ENCODE peak calls at places on chromosomes 16 and 17, in six cellular contexts. One of them, this sample, is unnamed.

GRCh38 chr16:4495766-4496165 is 19.6 kb downstream of the HMOX2 start:
- DNase-seq in breast epithelium: no peak
- DNase-seq in cardiac fibroblast: peak
- DNase-seq in esophagus squamous epithelium: no peak
- DNase-seq in tibial artery: no peak
- DNase-seq in ovary: no peak
- DNase-seq in this sample: no peak

GRCh38 chr17:11412653-11413052 is 171.6 kb downstream of the SHISA6 start:
- DNase-seq in breast epithelium: no peak
- DNase-seq in cardiac fibroblast: no peak
- DNase-seq in esophagus squamous epithelium: no peak
- DNase-seq in tibial artery: no peak
- DNase-seq in ovary: no peak
- DNase-seq in this sample: no peak

GRCh38 chr16:29963021-29963743 is 1.3 kb downstream of the TMEM219 start:
- DNase-seq in breast epithelium: no peak
- DNase-seq in cardiac fibroblast: no peak
- DNase-seq in esophagus squamous epithelium: no peak
- DNase-seq in tibial artery: no peak
- DNase-seq in ovary: peak
- DNase-seq in this sample: no peak

GRCh38 chr17:38464251-38464722 is 36.0 kb downstream of the ARHGAP23 start:
- DNase-seq in breast epithelium: no peak
- DNase-seq in cardiac fibroblast: peak
- DNase-seq in esophagus squamous epithelium: no peak
- DNase-seq in tibial artery: peak
- DNase-seq in ovary: no peak
- DNase-seq in this sample: peak

GRCh38 chr16:46789075-46789474 is 40.9 kb upstream of the MYLK3 start:
- DNase-seq in breast epithelium: no peak
- DNase-seq in cardiac fibroblast: no peak
- DNase-seq in esophagus squamous epithelium: no peak
- DNase-seq in tibial artery: no peak
- DNase-seq in ovary: no peak
- DNase-seq in this sample: no peak

GRCh38 chr17:33192961-33193911 is 99.9 kb downstream of the ASIC2 start:
- DNase-seq in breast epithelium: no peak
- DNase-seq in cardiac fibroblast: no peak
- DNase-seq in esophagus squamous epithelium: no peak
- DNase-seq in tibial artery: no peak
- DNase-seq in ovary: no peak
- DNase-seq in this sample: no peak

GRCh38 chr17:41976142-41976768 is 9.7 kb downstream of the CNP start:
- DNase-seq in breast epithelium: no peak
- DNase-seq in cardiac fibroblast: no peak
- DNase-seq in esophagus squamous epithelium: no peak
- DNase-seq in tibial artery: no peak
- DNase-seq in ovary: peak
- DNase-seq in this sample: no peak

GRCh38 chr16:11175850-11176341 is 80.1 kb downstream of the SOCS1 start:
- DNase-seq in breast epithelium: no peak
- DNase-seq in cardiac fibroblast: no peak
- DNase-seq in esophagus squamous epithelium: no peak
- DNase-seq in tibial artery: no peak
- DNase-seq in ovary: no peak
- DNase-seq in this sample: no peak

GRCh38 chr16:88355389-88356123 is 27.2 kb upstream of the ZNF469 start:
- DNase-seq in breast epithelium: no peak
- DNase-seq in cardiac fibroblast: no peak
- DNase-seq in esophagus squamous epithelium: no peak
- DNase-seq in tibial artery: no peak
- DNase-seq in ovary: no peak
- DNase-seq in this sample: peak

GRCh38 chr16:56898847-56899246 is 33.1 kb upstream of the HERPUD1 start:
- DNase-seq in breast epithelium: no peak
- DNase-seq in cardiac fibroblast: no peak
- DNase-seq in esophagus squamous epithelium: no peak
- DNase-seq in tibial artery: no peak
- DNase-seq in ovary: no peak
- DNase-seq in this sample: no peak

GRCh38 chr17:38727661-38728220 is 2.4 kb upstream of the CISD3 start:
- DNase-seq in breast epithelium: no peak
- DNase-seq in cardiac fibroblast: no peak
- DNase-seq in esophagus squamous epithelium: no peak
- DNase-seq in tibial artery: no peak
- DNase-seq in ovary: no peak
- DNase-seq in this sample: no peak

GRCh38 chr17:72342582-72343527 is 222.0 kb downstream of the SOX9 start:
- DNase-seq in breast epithelium: peak
- DNase-seq in cardiac fibroblast: peak
- DNase-seq in esophagus squamous epithelium: no peak
- DNase-seq in tibial artery: no peak
- DNase-seq in ovary: no peak
- DNase-seq in this sample: peak

GRCh38 chr16:75377971-75378386 is 55.3 kb downstream of the CFDP1 start:
- DNase-seq in breast epithelium: peak
- DNase-seq in cardiac fibroblast: peak
- DNase-seq in esophagus squamous epithelium: no peak
- DNase-seq in tibial artery: no peak
- DNase-seq in ovary: no peak
- DNase-seq in this sample: no peak

GRCh38 chr16:4935231-4935855 is 1.6 kb downstream of the PPL start:
- DNase-seq in breast epithelium: peak
- DNase-seq in cardiac fibroblast: peak
- DNase-seq in esophagus squamous epithelium: no peak
- DNase-seq in tibial artery: peak
- DNase-seq in ovary: peak
- DNase-seq in this sample: peak

GRCh38 chr17:32772453-32773025 is 104.4 kb downstream of the MYO1D start:
- DNase-seq in breast epithelium: no peak
- DNase-seq in cardiac fibroblast: no peak
- DNase-seq in esophagus squamous epithelium: no peak
- DNase-seq in tibial artery: no peak
- DNase-seq in ovary: no peak
- DNase-seq in this sample: no peak

GRCh38 chr16:49499018-49499785 is 125.6 kb downstream of the C16orf78 start:
- DNase-seq in breast epithelium: no peak
- DNase-seq in cardiac fibroblast: no peak
- DNase-seq in esophagus squamous epithelium: no peak
- DNase-seq in tibial artery: peak
- DNase-seq in ovary: no peak
- DNase-seq in this sample: no peak

GRCh38 chr16:88395669-88396584 is 13.2 kb downstream of the ZNF469 start:
- DNase-seq in breast epithelium: no peak
- DNase-seq in cardiac fibroblast: no peak
- DNase-seq in esophagus squamous epithelium: no peak
- DNase-seq in tibial artery: no peak
- DNase-seq in ovary: no peak
- DNase-seq in this sample: no peak

GRCh38 chr17:74519951-74520553 is 11.2 kb downstream of the CD300LB start:
- DNase-seq in breast epithelium: peak
- DNase-seq in cardiac fibroblast: no peak
- DNase-seq in esophagus squamous epithelium: no peak
- DNase-seq in tibial artery: peak
- DNase-seq in ovary: no peak
- DNase-seq in this sample: no peak

DNA sequence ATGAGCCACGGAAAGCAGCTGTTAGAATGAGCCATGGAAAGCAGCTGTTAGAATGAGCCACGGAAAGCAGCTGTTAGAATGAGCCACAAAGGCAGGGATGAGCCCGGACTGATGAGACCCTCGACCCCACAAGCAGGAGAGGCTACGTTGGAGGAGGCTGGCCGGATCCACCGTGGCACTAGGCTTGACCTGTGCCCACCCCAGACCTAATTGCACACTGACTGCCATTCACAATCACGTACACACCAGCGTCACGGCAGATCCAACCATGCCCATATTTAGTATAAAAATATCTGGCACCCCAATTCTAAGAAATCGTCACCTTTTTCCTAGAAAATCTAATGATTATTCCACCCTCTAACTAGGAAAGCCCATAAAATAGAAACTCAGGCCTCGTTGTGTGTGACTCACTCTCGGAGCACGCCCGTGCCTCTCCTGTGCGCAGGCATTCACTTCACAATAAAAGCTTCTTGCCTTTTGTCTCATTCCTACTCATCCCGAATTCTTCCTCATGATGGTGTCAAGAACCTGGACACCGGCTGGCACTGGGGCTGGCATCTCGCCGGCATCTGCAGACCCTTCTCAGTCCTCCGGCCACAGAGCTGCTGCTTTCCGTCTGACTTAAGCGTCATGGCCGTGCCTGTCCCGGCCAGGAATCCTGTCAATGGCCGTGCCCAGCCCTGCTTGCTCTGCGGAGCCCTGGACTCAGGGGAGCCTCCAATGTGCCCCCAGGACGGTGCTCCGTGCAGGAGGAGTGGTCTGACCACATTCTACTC is 5.5 kb upstream of the SECTM1 start:
- DNase-seq in breast epithelium: peak
- DNase-seq in cardiac fibroblast: peak
- DNase-seq in esophagus squamous epithelium: no peak
- DNase-seq in tibial artery: no peak
- DNase-seq in ovary: peak
- DNase-seq in this sample: peak
- H3K4me3 ChIP-seq in breast epithelium: peak
- H3K4me3 ChIP-seq in cardiac fibroblast: peak
- H3K4me3 ChIP-seq in esophagus squamous epithelium: peak
- H3K4me3 ChIP-seq in tibial artery: peak
- H3K4me3 ChIP-seq in ovary: peak
- H3K4me3 ChIP-seq in this sample: peak

GRCh38 chr16:3321802-3322201 is 16.5 kb downstream of the ZNF75A start:
- DNase-seq in breast epithelium: no peak
- DNase-seq in cardiac fibroblast: no peak
- DNase-seq in esophagus squamous epithelium: no peak
- DNase-seq in tibial artery: no peak
- DNase-seq in ovary: no peak
- DNase-seq in this sample: no peak

GRCh38 chr16:3311496-3311895 is 6.2 kb downstream of the ZNF75A start:
- DNase-seq in breast epithelium: no peak
- DNase-seq in cardiac fibroblast: no peak
- DNase-seq in esophagus squamous epithelium: no peak
- DNase-seq in tibial artery: no peak
- DNase-seq in ovary: no peak
- DNase-seq in this sample: no peak

GRCh38 chr16:3317315-3317999 is 12.2 kb downstream of the ZNF75A start:
- DNase-seq in breast epithelium: no peak
- DNase-seq in cardiac fibroblast: peak
- DNase-seq in esophagus squamous epithelium: no peak
- DNase-seq in tibial artery: no peak
- DNase-seq in ovary: no peak
- DNase-seq in this sample: no peak
- H3K4me3 ChIP-seq in breast epithelium: no peak
- H3K4me3 ChIP-seq in cardiac fibroblast: no peak
- H3K4me3 ChIP-seq in esophagus squamous epithelium: peak
- H3K4me3 ChIP-seq in tibial artery: no peak
- H3K4me3 ChIP-seq in ovary: no peak
- H3K4me3 ChIP-seq in this sample: peak

DNA sequence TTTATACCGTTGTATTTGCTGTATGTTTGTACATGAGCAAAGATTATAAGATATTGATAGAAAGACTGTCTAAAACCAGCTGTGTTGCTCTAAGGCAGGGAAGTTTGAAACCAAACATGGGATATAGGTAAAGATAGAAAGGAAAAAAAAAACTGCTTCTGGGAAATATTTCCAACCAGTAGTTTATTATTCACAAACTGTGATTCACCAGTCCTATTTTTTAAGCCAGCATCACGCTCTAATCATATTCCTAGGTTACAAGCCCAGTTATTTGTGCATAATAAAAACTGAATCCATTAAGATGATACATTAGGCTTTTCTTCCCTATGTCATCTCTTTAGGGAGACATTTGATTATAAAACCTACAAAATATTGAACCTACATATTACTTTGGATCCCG is 4.0 kb downstream of the ERN1 start:
- DNase-seq in breast epithelium: no peak
- DNase-seq in cardiac fibroblast: no peak
- DNase-seq in esophagus squamous epithelium: no peak
- DNase-seq in tibial artery: no peak
- DNase-seq in ovary: no peak
- DNase-seq in this sample: no peak
- H3K4me3 ChIP-seq in breast epithelium: no peak
- H3K4me3 ChIP-seq in cardiac fibroblast: no peak
- H3K4me3 ChIP-seq in esophagus squamous epithelium: no peak
- H3K4me3 ChIP-seq in tibial artery: no peak
- H3K4me3 ChIP-seq in ovary: no peak
- H3K4me3 ChIP-seq in this sample: no peak

GRCh38 chr17:61280851-61281250 is 118.8 kb upstream of the TBX2 start:
- DNase-seq in breast epithelium: no peak
- DNase-seq in cardiac fibroblast: no peak
- DNase-seq in esophagus squamous epithelium: no peak
- DNase-seq in tibial artery: no peak
- DNase-seq in ovary: no peak
- DNase-seq in this sample: no peak
- H3K4me3 ChIP-seq in breast epithelium: no peak
- H3K4me3 ChIP-seq in cardiac fibroblast: no peak
- H3K4me3 ChIP-seq in esophagus squamous epithelium: no peak
- H3K4me3 ChIP-seq in tibial artery: no peak
- H3K4me3 ChIP-seq in ovary: no peak
- H3K4me3 ChIP-seq in this sample: no peak

DNA sequence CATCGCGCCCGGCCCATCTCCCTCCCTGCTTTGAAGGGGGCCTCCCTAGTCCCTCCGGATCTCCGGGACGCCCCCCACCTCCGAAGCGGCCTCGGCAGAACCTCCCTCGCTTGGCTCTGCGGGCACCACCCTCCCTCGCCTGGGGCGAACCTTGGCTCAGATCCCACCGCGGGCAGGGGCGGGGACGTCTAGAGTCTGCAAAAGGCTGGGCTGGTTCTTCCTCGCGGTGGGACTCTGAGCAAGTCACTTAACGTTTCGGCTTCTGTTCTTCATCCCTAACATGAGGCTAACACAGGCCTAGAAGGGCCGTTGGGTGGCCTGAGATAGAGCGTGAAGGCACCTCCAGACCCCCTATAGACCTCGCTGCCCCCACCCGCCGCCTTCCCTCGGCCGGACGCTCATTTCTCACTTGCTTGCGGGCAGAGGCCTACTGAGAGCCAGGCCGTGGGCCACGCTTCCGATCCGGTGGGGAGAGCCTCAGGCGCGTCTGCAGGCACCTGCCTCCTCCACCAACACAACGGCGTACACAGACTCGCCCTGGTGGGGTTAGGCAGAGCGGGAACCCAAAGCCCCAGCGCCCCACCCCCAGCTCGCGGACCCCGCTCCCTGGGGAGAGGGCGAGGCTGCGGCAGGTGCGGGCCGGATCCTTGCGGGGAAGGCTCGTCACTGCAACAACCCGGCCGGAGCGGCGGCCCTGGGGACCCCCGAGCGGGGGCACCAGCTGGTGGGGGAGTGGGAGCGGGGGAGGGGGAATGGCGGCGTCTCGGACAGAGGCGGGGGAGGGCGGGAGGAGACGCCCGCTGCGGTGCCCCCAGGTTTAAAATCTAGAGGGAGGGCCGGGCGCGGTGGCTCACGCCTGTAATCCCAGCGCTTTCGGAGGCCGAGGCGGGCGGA is 5.4 kb downstream of the MYO1C start:
- DNase-seq in breast epithelium: peak
- DNase-seq in cardiac fibroblast: peak
- DNase-seq in esophagus squamous epithelium: no peak
- DNase-seq in tibial artery: peak
- DNase-seq in ovary: peak
- DNase-seq in this sample: peak
- H3K4me3 ChIP-seq in breast epithelium: peak
- H3K4me3 ChIP-seq in cardiac fibroblast: no peak
- H3K4me3 ChIP-seq in esophagus squamous epithelium: peak
- H3K4me3 ChIP-seq in tibial artery: peak
- H3K4me3 ChIP-seq in ovary: peak
- H3K4me3 ChIP-seq in this sample: no peak

This sample was measured in aorta.